ENCODE peak calls at places on chromosomes 6 and 20, in four cellular contexts. L is K562, B is HepG2, Q is H1. H is an unnamed sample.

GRCh38 chr20:4104045-4104444 is 88.7 kb upstream of the RNF24 start:
- DNase-seq in L (no peak), Q (no peak), B (no peak), H (no peak)

GRCh38 chr6:41602864-41603608 is 35.2 kb upstream of the MDFI start:
- DNase-seq in Q (peak), L (peak), B (peak), H (peak)

GRCh38 chr6:34559651-34560365 is 3.7 kb upstream of the SPDEF start:
- DNase-seq in L (peak), Q (no peak), B (no peak), H (no peak)

GRCh38 chr20:37914672-37915433 is 11.9 kb downstream of the VSTM2L start:
- DNase-seq in L (no peak), B (peak), Q (peak), H (no peak)

GRCh38 chr6:125700591-125701353 is 48.7 kb upstream of the HEY2 start:
- DNase-seq in Q (no peak), L (no peak), B (no peak), H (no peak)

GRCh38 chr6:28802417-28803336 is 121.1 kb downstream of the TRIM27 start:
- DNase-seq in B (peak), L (peak), Q (peak), H (no peak)

GRCh38 chr6:3496395-3496794 is 39.5 kb upstream of the SLC22A23 start:
- DNase-seq in L (no peak), Q (no peak), B (no peak), H (no peak)

GRCh38 chr6:192313-192664 is 100.0 kb upstream of the DUSP22 start:
- DNase-seq in B (no peak), Q (no peak), L (no peak), H (no peak)

GRCh38 chr6:40313582-40313981 is 273.6 kb downstream of the LRFN2 start:
- DNase-seq in L (no peak), B (no peak), Q (no peak), H (no peak)

GRCh38 chr20:20665200-20665599 is 47.2 kb downstream of the RALGAPA2 start:
- DNase-seq in B (no peak), L (no peak), Q (no peak), H (no peak)

GRCh38 chr6:53986165-53986720 is 125.0 kb upstream of the MLIP start:
- DNase-seq in L (no peak), Q (no peak), B (peak), H (peak)

GRCh38 chr6:150201791-150202329 is 59.0 kb downstream of the PPP1R14C start:
- DNase-seq in B (no peak), L (no peak), Q (no peak), H (no peak)

GRCh38 chr6:124066995-124067552 is 263.4 kb downstream of the NKAIN2 start:
- DNase-seq in B (no peak), Q (no peak), L (no peak), H (no peak)

GRCh38 chr20:50001784-50002311 is 19.1 kb downstream of the SNAI1 start:
- DNase-seq in Q (no peak), B (no peak), L (no peak), H (no peak)

GRCh38 chr6:30793521-30794194 is 49.3 kb upstream of the IER3 start:
- DNase-seq in Q (no peak), L (no peak), B (peak), H (no peak)

GRCh38 chr20:20712004-20712473 is 405 bp downstream of the RALGAPA2 start:
- DNase-seq in Q (no peak), B (peak), L (no peak), H (no peak)

GRCh38 chr6:106316376-106316769 is 9.2 kb downstream of the ATG5 start:
- DNase-seq in L (no peak), Q (no peak), B (no peak), H (no peak)

GRCh38 chr6:12312736-12313135 is 22.6 kb downstream of the EDN1 start:
- DNase-seq in L (no peak), Q (peak), B (no peak), H (no peak)

GRCh38 chr20:53883098-53883762 is 187.2 kb downstream of the BCAS1 start:
- DNase-seq in L (no peak), B (no peak), Q (no peak), H (no peak)

GRCh38 chr6:130895516-130895915 is 68.3 kb downstream of the SMLR1 start:
- DNase-seq in Q (no peak), L (no peak), B (no peak), H (no peak)

GRCh38 chr6:33585403-33586107 is 5.5 kb upstream of the BAK1 start:
- DNase-seq in L (peak), Q (peak), B (peak), H (peak)

GRCh38 chr6:79707621-79708020 is 76.5 kb downstream of the SH3BGRL2 start:
- DNase-seq in L (no peak), B (no peak), Q (no peak), H (no peak)

GRCh38 chr6:107764684-107765460 is 59.2 kb downstream of the SCML4 start:
- DNase-seq in B (no peak), Q (no peak), L (no peak), H (no peak)

GRCh38 chr6:6588064-6588923 is at the start of gene LY86:
- DNase-seq in L (no peak), Q (no peak), B (no peak), H (no peak)

GRCh38 chr6:82978362-82978945 is 87.2 kb downstream of the UBE3D start:
- DNase-seq in B (no peak), L (no peak), Q (no peak), H (no peak)

DNA sequence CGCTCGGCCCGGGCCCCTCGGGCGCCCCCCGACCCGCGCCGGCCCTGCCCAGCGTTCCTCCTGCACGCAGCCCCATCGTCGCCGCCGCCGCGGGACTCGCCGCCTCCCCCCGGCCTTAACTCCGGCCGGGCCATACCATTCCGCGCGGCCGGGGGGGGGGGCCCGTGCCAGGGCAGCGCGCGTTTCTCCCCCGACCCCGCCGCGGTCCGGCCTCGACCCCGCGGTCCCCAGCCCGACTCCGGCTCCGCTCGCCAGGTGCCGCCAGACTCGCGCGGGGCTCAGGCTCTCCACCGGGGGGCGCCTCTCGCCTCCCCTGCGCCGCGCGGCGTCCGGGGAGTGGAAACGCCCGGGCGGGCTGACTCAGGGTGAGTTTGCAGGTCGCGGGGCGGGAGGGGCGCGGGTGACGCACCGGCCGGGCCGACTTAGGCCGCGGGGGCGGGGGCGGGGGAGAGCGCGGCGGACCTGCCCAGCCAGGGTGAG is at the start of gene SRXN1:
- DNase-seq in L (peak), Q (peak), B (peak), H (peak)
- TF ChIP-seq PHF8 in L (peak), Q (no peak), B (peak), H (no peak)

DNA sequence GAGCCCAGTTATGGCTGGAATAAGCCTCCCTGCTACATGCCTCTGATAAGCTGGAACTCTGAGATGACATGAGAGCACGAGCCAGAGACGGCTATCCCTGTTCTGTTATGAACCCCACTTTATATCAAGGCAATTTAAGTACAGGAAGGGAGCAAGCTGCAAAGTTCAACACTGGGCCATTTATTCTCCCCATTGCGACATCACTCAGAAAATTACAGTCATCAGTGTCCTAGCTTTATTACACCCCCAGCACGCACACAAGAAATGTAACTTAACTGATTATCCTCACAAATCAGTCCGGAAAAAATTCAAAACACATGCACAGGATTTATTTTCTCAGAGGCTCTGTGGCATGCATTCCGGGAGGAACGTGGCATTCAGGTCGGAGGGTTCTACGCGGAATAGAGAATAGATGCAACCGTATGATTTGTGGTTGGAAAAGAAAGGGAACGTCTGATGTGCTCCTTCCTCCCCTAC is 125.4 kb upstream of the SLC2A12 start:
- DNase-seq in L (no peak), Q (no peak), B (peak), H (no peak)
- TF ChIP-seq PHF8 in L (no peak), Q (no peak), B (no peak), H (no peak)

DNA sequence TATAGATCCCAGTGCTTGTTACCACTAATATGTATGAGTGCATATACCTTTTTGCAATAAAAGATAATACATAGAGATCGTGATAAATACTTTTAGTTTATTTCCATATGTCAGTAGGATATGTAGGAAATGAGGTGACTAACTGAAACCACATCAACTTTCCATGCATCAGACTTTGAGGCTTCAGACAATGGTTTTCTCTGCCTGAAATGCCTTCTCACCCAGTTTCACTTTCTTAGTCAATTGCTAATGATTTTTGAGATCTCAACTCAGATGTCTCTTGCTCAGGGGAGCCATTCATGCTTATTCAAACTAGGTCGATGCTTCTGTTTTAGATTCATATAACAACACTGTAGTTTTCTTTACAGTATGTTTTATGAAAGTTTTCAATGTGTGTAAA is 626.6 kb upstream of the ADGRB3 start:
- DNase-seq in Q (no peak), B (no peak), L (no peak), H (no peak)
- TF ChIP-seq PHF8 in Q (no peak), B (no peak), L (no peak), H (no peak)

DNA sequence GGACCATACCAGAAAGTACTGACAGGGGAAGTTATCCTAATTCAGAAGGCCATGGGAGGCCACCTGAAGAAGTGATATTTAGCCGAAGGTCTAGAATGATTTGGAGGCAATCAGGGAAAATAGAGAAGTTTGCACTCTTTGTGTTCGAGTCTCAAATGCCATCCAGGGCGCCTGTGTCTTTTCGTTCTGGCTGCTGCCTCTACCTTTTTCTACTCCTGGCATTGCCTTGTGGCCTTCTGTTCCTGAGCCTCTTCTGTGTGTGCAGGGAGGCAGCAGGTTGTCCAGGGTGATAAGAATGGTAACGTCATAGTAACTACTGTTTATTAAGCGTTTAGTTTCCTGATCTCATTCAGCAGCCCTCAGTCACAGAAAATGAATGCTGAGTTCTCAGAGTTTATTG is 252.1 kb downstream of the FARS2 start:
- DNase-seq in L (peak), B (no peak), Q (no peak), H (no peak)
- TF ChIP-seq PHF8 in L (no peak), B (no peak), Q (no peak), H (no peak)

DNA sequence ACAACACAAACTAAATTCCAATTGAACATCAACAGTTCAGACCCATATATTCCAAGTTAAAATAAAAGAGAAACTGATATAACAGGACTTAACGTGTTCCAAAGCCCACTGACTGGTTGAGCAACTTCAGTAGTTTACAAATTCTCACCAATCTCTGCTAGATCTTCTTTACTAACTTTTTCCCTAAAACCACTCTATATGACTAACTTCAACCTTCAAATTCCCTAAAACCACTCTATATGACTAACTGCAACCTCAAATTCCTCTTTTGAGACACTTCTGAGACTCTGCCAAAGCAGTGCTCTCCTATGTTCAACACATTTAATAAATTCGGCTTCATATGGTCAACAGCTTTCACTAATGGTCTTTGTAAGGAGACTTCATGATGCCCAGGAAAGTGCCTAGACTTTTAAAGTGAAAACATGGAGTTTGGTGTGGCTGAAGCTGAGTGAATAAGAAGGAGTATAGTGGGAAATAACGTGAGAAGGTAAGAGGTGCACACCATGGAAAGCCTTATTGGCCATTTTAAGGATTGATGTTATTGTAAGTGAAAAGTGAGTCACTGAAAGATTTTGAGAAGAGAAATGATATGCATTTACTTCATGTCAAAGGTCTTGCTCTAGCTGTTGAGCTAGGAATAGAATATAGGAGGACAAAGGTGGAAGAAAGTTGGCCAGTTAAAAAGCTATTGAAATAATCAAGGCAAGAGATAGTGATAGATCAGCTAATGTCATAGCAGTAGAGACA is 134.0 kb upstream of the HCRTR2 start:
- DNase-seq in B (no peak), L (no peak), Q (no peak), H (no peak)
- TF ChIP-seq PHF8 in B (no peak), L (no peak), Q (no peak), H (no peak)

GRCh38 chr6:56363796-56364195 is 116.4 kb upstream of the COL21A1 start:
- DNase-seq in B (no peak), Q (no peak), L (no peak), H (no peak)

GRCh38 chr6:56361812-56362211 is 114.4 kb upstream of the COL21A1 start:
- DNase-seq in Q (no peak), L (no peak), B (no peak), H (no peak)

GRCh38 chr6:56366112-56366852 is 118.9 kb upstream of the COL21A1 start:
- DNase-seq in B (no peak), Q (no peak), L (no peak), H (no peak)

GRCh38 chr6:56368484-56368883 is 121.1 kb upstream of the COL21A1 start:
- DNase-seq in B (peak), L (no peak), Q (no peak), H (no peak)

GRCh38 chr6:56364482-56365313 is 117.3 kb upstream of the COL21A1 start:
- DNase-seq in B (no peak), Q (no peak), L (no peak), H (no peak)
- TF ChIP-seq PHF8 in B (no peak), Q (no peak), L (no peak), H (no peak)

GRCh38 chr6:108945686-108946158 is 97.5 kb downstream of the ARMC2 start:
- DNase-seq in Q (no peak), B (no peak), L (no peak), H (no peak)
- TF ChIP-seq PHF8 in Q (no peak), B (no peak), L (no peak), H (no peak)

GRCh38 chr6:166106076-166106686 is 61.5 kb downstream of the TBXT start:
- DNase-seq in B (peak), Q (peak), L (peak), H (peak)
- TF ChIP-seq PHF8 in B (no peak), Q (no peak), L (no peak), H (no peak)

H was measured in A549.